ENCODE peak calls at places on chromosomes 7 and 10, in six cellular contexts. A is SK-N-SH, J is GM23338, B is PC-3, Q is GM23248, G is MM.1S. Z is an unnamed sample. For H3K9me2 and H3F3A, the result is how much of the 10 kb centered on the place peaks cover.

GRCh38 chr7:107023522-107024149 is 20.9 kb upstream of the PRKAR2B start:
- DNase-seq in A (no peak), J (no peak), B (no peak), Q (no peak), G (no peak), Z (no peak)

GRCh38 chr7:5692112-5692844 is 89.2 kb downstream of the RNF216 start:
- DNase-seq in A (peak), J (no peak), B (peak), Q (peak), G (no peak), Z (peak)

GRCh38 chr7:30920021-30920583 is 8.4 kb downstream of the AQP1 start:
- DNase-seq in A (peak), J (no peak), B (peak), Q (peak), G (no peak), Z (no peak)

GRCh38 chr10:7700577-7701125 is 2.5 kb upstream of the ITIH2 start:
- DNase-seq in A (no peak), J (no peak), B (peak), Q (peak), G (no peak), Z (no peak)

GRCh38 chr7:34084651-34085050 is 179.3 kb downstream of the BMPER start:
- DNase-seq in A (no peak), J (no peak), B (no peak), Q (no peak), G (no peak), Z (no peak)

GRCh38 chr10:36725581-36726520 is 399.5 kb upstream of the ANKRD30A start:
- DNase-seq in A (peak), J (peak), B (peak), Q (peak), G (peak), Z (peak)

GRCh38 chr10:15169555-15170407 is 1.3 kb upstream of the NMT2 start:
- DNase-seq in A (no peak), J (no peak), B (no peak), Q (no peak), G (no peak), Z (no peak)

GRCh38 chr7:98409843-98410242 is 9.0 kb upstream of the BAIAP2L1 start:
- DNase-seq in A (no peak), J (no peak), B (peak), Q (no peak), G (no peak), Z (no peak)

GRCh38 chr10:49649936-49650723 is 29.3 kb upstream of the C10orf53 start:
- DNase-seq in A (peak), J (no peak), B (no peak), Q (no peak), G (no peak), Z (peak)

GRCh38 chr7:40571796-40572195 is 437.0 kb downstream of the SUGCT start:
- DNase-seq in A (no peak), J (no peak), B (peak), Q (peak), G (no peak), Z (no peak)

GRCh38 chr7:90889644-90890043 is 293.5 kb downstream of the CDK14 start:
- DNase-seq in A (no peak), J (no peak), B (no peak), Q (no peak), G (no peak), Z (no peak)

GRCh38 chr7:39410582-39410981 is 155.6 kb upstream of the YAE1 start:
- DNase-seq in A (no peak), J (no peak), B (no peak), Q (peak), G (no peak), Z (no peak)

GRCh38 chr7:132425920-132426319 is 150.3 kb downstream of the PLXNA4 start:
- DNase-seq in A (no peak), J (no peak), B (no peak), Q (no peak), G (no peak), Z (no peak)

GRCh38 chr10:129332476-129332875 is 134.6 kb upstream of the MGMT start:
- DNase-seq in A (peak), J (peak), B (peak), Q (no peak), G (no peak), Z (no peak)

GRCh38 chr7:122984021-122984420 is 11.5 kb downstream of the TAS2R16 start:
- DNase-seq in A (no peak), J (no peak), B (no peak), Q (no peak), G (no peak), Z (no peak)

GRCh38 chr10:78292987-78293865 is 259.6 kb downstream of the RPS24 start:
- DNase-seq in A (peak), J (peak), B (no peak), Q (no peak), G (no peak), Z (no peak)

GRCh38 chr10:34434119-34434594 is 380.9 kb downstream of the PARD3 start:
- DNase-seq in A (no peak), J (no peak), B (no peak), Q (peak), G (no peak), Z (no peak)

GRCh38 chr7:51082096-51082840 is 234.3 kb downstream of the COBL start:
- DNase-seq in A (no peak), J (no peak), B (no peak), Q (no peak), G (no peak), Z (no peak)

DNA sequence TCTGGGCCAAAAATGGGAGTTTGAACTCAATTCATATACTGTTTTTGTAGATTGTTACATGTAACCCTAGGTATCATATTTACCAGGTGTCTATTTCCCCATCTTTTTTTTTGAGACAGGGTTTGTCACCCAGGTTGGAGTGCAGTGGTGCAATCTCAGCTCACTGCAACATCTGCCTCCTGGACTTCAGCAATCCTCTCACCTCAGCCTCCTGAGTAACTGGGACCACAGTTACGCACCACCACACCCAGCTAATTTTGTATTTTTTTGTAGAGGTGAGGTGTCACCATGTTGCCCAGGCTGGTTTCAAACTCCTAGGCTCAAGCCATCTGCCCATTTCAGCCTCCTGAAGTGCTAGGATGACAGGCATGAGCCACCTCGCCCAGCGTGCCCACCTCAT is 28.2 kb upstream of the FBXW4 start:
- DNase-seq in A (no peak), J (no peak), B (no peak), Q (no peak), G (no peak), Z (no peak)
- H3K9me2 ChIP-seq in A (under half), J (under half), B (under half), Q (under half), G (under half), Z (under half)

DNA sequence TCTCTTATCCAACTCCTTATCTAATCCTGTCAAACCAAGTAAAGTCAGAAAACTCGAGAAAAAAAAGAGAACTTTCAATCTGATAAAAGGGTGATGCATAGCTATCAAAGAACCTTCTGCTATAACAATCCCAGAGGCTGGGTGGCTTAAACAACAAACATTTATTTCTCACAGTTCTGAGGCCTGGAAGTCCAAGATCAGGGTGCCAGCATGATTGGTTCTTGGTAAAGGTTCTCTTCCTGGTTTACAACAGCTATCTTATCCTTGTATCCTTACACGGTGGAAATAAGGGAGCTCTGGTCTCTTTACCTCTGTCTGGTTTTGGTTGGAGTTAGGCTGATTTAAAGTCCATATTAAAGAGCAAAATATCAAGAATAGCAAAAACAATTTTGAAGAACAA is 131.9 kb downstream of the PHTF2 start:
- DNase-seq in A (no peak), J (no peak), B (no peak), Q (no peak), G (no peak), Z (no peak)
- H3F3A ChIP-seq in A (under half), J (under half), B (under half), Q (under half), G (under half), Z (under half)

GRCh38 chr10:55820478-55820877 is 540.6 kb downstream of the ZWINT start:
- DNase-seq in A (no peak), J (peak), B (peak), Q (no peak), G (no peak), Z (no peak)

GRCh38 chr10:55820071-55820470 is 541.0 kb downstream of the ZWINT start:
- DNase-seq in A (no peak), J (peak), B (no peak), Q (no peak), G (no peak), Z (no peak)

DNA sequence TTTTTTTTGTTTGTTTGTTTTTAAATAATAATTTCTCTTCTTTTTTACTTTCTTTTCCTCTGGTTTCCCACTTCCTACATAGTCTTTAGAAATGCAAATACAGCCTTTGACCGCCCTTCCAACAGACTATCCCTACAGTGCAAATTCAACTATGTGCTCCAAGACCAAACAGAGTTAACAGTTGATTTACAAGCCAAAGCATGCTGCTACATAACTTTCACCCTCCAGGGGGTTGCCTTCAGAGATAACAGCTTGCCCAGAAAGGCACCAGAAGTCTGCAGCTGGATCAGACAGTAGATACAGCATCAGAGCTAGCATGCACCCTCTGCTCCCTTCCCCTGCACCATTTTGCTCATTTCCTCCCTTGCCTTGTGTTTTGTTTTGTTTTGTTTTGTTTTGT is 539.0 kb downstream of the ZWINT start:
- DNase-seq in A (no peak), J (peak), B (no peak), Q (no peak), G (no peak), Z (no peak)
- H3K9me2 ChIP-seq in A (under half), J (under half), B (under half), Q (under half), G (under half), Z (under half)

GRCh38 chr7:140455743-140456142 is 23.6 kb downstream of the MKRN1 start:
- DNase-seq in A (no peak), J (peak), B (no peak), Q (no peak), G (no peak), Z (no peak)
- H3F3A ChIP-seq in A (under half), J (under half), B (under half), Q (under half), G (under half), Z (under half)

Z was measured in PC-9.